ENCODE peak calls at places on chromosomes 3 and 15, in four cellular contexts. K is HepG2, Z is A549, W is K562. A is an unnamed sample.

GRCh38 chr3:98718730-98719129 is 44.4 kb upstream of the ST3GAL6 start:
- DNase-seq in W (no peak), K (no peak), Z (no peak), A (no peak)

GRCh38 chr15:42891569-42891968 is 29.0 kb downstream of the TTBK2 start:
- DNase-seq in K (no peak), Z (no peak), W (no peak), A (no peak)

GRCh38 chr3:60636846-60637245 is 614.4 kb downstream of the FHIT start:
- DNase-seq in Z (no peak), W (no peak), K (no peak), A (no peak)

GRCh38 chr3:113268306-113268705 is 56.9 kb downstream of the BOC start:
- DNase-seq in Z (no peak), K (no peak), W (no peak), A (no peak)

GRCh38 chr15:78263351-78263781 is 996 bp upstream of the DNAJA4 start:
- DNase-seq in K (no peak), W (peak; percentile 56), Z (no peak), A (no peak)

GRCh38 chr3:126714296-126714900 is 10.4 kb downstream of the CHCHD6 start:
- DNase-seq in K (no peak), Z (no peak), W (no peak), A (no peak)

GRCh38 chr15:76979331-76979925 is 15.5 kb upstream of the PSTPIP1 start:
- DNase-seq in W (no peak), Z (no peak), K (no peak), A (no peak)

GRCh38 chr3:116065496-116065895 is 379.8 kb downstream of the LSAMP start:
- DNase-seq in K (no peak), Z (no peak), W (no peak), A (no peak)

GRCh38 chr3:13492048-13492447 is 11.9 kb downstream of the HDAC11 start:
- DNase-seq in Z (no peak), W (no peak), K (no peak), A (no peak)

GRCh38 chr3:193829781-193830180 is 236.8 kb downstream of the OPA1 start:
- DNase-seq in Z (no peak), W (no peak), K (no peak), A (no peak)

GRCh38 chr3:9553021-9553948 is at the start of gene LHFPL4:
- DNase-seq in W (no peak), Z (no peak), K (no peak), A (peak; percentile 55)

GRCh38 chr3:65935724-65936123 is 103.0 kb downstream of the MAGI1 start:
- DNase-seq in W (no peak), K (no peak), Z (no peak), A (no peak)

GRCh38 chr15:72141171-72142084 is 23.2 kb downstream of the SENP8 start:
- DNase-seq in K (peak; percentile 33), Z (no peak), W (no peak), A (no peak)

GRCh38 chr3:11637901-11638668 is 5.6 kb downstream of the VGLL4 start:
- DNase-seq in K (no peak), W (peak; percentile 12), Z (no peak), A (no peak)

GRCh38 chr3:132573657-132574260 is 23.3 kb upstream of the ACKR4 start:
- DNase-seq in W (no peak), K (no peak), Z (no peak), A (no peak)

GRCh38 chr3:127473244-127474024 is 117.1 kb downstream of the TPRA1 start:
- DNase-seq in W (peak; percentile 7), K (peak; percentile 53), Z (peak; percentile 6), A (peak; percentile 87)

GRCh38 chr3:99945328-99945995 is 127.8 kb downstream of the CMSS1 start:
- DNase-seq in K (no peak), W (no peak), Z (no peak), A (no peak)

GRCh38 chr3:142947799-142948575 is 15.5 kb downstream of the PAQR9 start:
- DNase-seq in W (peak; percentile 30), Z (no peak), K (no peak), A (no peak)

GRCh38 chr15:52095597-52096262 is 16.8 kb downstream of the BCL2L10 start:
- DNase-seq in K (no peak), W (no peak), Z (peak; percentile 87), A (no peak)

GRCh38 chr3:194069421-194070219 is 66.3 kb upstream of the HES1 start:
- DNase-seq in W (peak; percentile 30), Z (no peak), K (peak; percentile 74), A (no peak)

GRCh38 chr15:59371458-59372351 is 966 bp downstream of the MYO1E start:
- DNase-seq in K (no peak), W (no peak), Z (no peak), A (peak; percentile 42)

GRCh38 chr3:69764861-69765260 is 25.6 kb downstream of the MITF start:
- DNase-seq in K (no peak), Z (peak; percentile 30), W (no peak), A (no peak)

GRCh38 chr15:43463542-43463941 is 29.4 kb downstream of the TP53BP1 start:
- DNase-seq in W (no peak), K (no peak), Z (no peak), A (no peak)

GRCh38 chr15:52076889-52077781 is 35.4 kb downstream of the BCL2L10 start:
- DNase-seq in K (peak; percentile 41), W (peak; percentile 33), Z (peak; percentile 71), A (no peak)

GRCh38 chr3:11542551-11542950 is 101.2 kb downstream of the VGLL4 start:
- DNase-seq in Z (no peak), K (no peak), W (no peak), A (no peak)

GRCh38 chr3:99938270-99938955 is 120.8 kb downstream of the CMSS1 start:
- DNase-seq in W (no peak), K (no peak), Z (no peak), A (no peak)

GRCh38 chr15:68302729-68303128 is 25.2 kb downstream of the FEM1B start:
- DNase-seq in W (no peak), Z (no peak), K (no peak), A (no peak)

GRCh38 chr3:182238141-182238540 is 526.4 kb downstream of the SOX2 start:
- DNase-seq in K (no peak), Z (no peak), W (no peak), A (peak; percentile 36)

GRCh38 chr3:195809291-195809785 is 2.4 kb downstream of the MUC4 start:
- DNase-seq in Z (no peak), K (no peak), W (no peak), A (peak; percentile 49)

GRCh38 chr3:38610934-38611333 is 38.6 kb downstream of the SCN5A start:
- DNase-seq in Z (no peak), K (no peak), W (no peak), A (no peak)

GRCh38 chr3:50269977-50270413 is 1.0 kb downstream of the SEMA3B start:
- DNase-seq in K (no peak), Z (no peak), W (no peak), A (no peak)

GRCh38 chr3:82329300-82329699 is 567.9 kb upstream of the GBE1 start:
- DNase-seq in Z (no peak), K (no peak), W (no peak), A (no peak)
- TF ChIP-seq CTCF in Z (no peak), K (no peak), W (no peak), A (peak; percentile 17)

DNA sequence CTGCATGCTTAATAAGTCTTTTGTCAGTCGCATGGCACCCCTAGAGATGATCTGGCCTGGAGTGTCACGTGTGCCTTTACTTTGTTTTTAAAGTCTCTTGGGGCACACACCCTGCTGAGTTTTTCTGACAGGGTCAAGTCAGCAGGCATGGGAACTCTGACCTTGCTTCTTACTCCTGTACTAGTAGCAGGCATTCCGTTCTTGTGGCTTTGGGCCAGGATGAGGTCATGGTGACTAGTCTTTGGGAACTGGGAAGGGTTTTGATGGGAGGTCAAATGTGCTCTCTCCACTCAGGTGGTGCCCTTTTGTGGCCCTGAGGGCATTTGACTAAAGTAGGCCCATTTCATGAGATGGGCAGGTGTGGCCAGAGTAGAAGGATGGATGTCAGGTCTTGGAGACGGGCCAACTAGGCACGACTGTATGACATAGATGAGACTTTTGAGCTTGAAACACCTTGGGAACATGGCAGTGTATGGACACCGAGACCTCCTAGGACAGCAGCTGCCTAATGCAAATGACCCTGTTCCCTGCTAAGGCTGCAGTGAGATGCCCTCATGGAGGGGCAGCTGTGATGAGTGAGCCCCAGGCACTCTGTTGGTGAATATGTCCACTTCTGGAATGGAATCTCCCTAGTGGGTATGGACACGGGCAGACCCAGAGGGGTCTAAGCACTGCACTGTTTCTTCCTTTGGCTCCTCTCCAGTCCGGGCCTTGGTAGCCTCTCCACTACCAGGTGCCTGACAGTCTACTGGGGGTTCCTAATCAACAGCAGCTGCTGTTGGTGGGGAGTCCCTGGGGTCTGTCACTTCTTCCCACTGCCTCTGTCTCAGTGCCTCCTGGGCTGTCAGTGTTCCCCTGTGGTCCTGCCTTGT is 16.4 kb downstream of the SRPRB start:
- DNase-seq in Z (no peak), W (peak; percentile 59), K (peak; percentile 83), A (peak; percentile 61)
- TF ChIP-seq HMGXB4 in Z (no peak), W (no peak), K (no peak), A (no peak)

DNA sequence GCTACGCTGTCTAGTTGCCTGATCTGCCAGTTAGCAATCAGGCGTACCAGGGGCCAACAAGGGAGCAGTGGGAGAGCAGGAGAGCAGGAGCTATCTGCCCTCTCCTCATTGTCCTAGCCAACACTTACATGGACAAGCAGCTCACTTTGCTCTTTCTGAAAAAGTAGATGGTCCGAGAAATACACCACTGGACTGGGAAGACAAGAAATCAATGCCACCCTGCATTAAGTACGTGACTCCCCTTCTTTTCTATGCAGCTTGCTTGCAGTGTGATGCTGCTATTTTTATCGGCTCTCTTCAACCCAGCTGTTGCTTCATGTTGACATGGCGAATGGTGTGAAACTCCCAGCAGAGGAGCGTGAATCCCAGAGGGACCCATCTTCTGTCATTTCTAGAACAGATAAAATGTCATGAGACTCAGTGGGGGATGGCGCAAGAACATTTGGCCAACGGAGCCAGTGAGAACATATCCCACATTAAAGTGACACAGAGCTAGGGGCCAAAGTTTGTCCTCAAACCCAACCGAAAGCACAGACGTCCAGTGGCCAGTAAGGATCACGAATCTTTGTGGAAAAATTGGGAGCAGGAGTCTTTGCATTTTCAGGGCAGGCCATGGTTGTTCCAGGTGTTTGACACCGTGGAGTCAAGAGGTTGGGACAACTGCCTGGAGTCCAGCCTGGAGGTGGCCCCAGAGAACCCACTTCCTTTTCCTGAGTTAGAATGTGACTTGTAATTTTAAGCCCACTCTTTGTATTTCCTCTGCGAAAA is 53.7 kb upstream of the MEF2A start:
- DNase-seq in W (no peak), Z (no peak), K (no peak), A (no peak)
- TF ChIP-seq CTCF in W (no peak), Z (no peak), K (no peak), A (no peak)

GRCh38 chr15:28919679-28920655 is 34.2 kb downstream of the APBA2 start:
- DNase-seq in W (no peak), K (no peak), Z (no peak), A (peak; percentile 3)

GRCh38 chr15:28920781-28921331 is 35.1 kb downstream of the APBA2 start:
- DNase-seq in W (no peak), Z (no peak), K (no peak), A (no peak)

GRCh38 chr15:28918141-28918983 is 32.6 kb downstream of the APBA2 start:
- DNase-seq in W (peak; percentile 50), K (peak; percentile 20), Z (peak; percentile 75), A (peak; percentile 91)

GRCh38 chr15:28917791-28918140 is 32.0 kb downstream of the APBA2 start:
- DNase-seq in K (no peak), W (no peak), Z (no peak), A (no peak)

DNA sequence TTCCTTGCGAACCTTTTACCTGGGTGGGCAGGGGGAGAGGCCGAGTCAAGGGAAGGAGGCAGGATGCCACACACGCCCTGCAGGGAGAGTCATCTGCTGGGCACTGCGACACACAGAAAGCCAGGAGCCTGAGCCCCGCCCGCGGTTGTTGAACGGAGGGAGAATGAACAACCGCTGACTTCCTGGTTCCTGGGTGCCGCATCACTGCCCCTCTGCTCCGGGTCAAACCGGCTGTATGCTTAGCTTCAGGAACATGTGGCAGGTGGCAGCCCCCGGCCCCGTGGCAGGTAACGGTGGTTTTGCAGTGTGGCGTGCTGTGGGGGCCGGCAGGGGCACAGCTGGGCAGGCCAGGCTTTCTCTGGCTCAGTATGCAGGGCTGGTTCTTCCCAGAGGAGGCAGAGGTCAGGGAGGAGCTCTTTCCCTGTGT is 33.4 kb downstream of the APBA2 start:
- DNase-seq in Z (peak; percentile 43), K (no peak), W (no peak), A (peak; percentile 13)
- TF ChIP-seq HMGXB4 in Z (no peak), K (no peak), W (no peak), A (no peak)